ENCODE peak calls at places on chromosomes 1 and 21, in four cellular contexts. C, R, K and T are unnamed samples.

GRCh38 chr1:180026556-180026955 is 71.9 kb downstream of the CEP350 start:
- DNase-seq in C (no peak), R (no peak), K (no peak), T (peak)

GRCh38 chr1:11062965-11063401 is 3.2 kb upstream of the SRM start:
- DNase-seq in C (no peak), R (no peak), K (no peak), T (peak)

GRCh38 chr21:16418211-16418610 is 688.4 kb downstream of the USP25 start:
- DNase-seq in C (no peak), R (no peak), K (no peak), T (no peak)

GRCh38 chr1:44835738-44836675 is 7.0 kb downstream of the PTCH2 start:
- DNase-seq in C (peak), R (peak), K (peak), T (peak)

GRCh38 chr1:78092686-78093085 is 46.9 kb downstream of the GIPC2 start:
- DNase-seq in C (no peak), R (no peak), K (no peak), T (peak)

GRCh38 chr1:16926491-16927195 is 4.9 kb downstream of the CROCC start:
- DNase-seq in C (no peak), R (no peak), K (no peak), T (no peak)

GRCh38 chr1:226981838-226982237 is 41.7 kb downstream of the COQ8A start:
- DNase-seq in C (no peak), R (no peak), K (no peak), T (no peak)

GRCh38 chr1:95034506-95034905 is 38.2 kb downstream of the ALG14 start:
- DNase-seq in C (no peak), R (no peak), K (no peak), T (peak)

GRCh38 chr1:39102537-39103320 is 76.6 kb downstream of the NDUFS5 start:
- DNase-seq in C (peak), R (peak), K (peak), T (peak)

GRCh38 chr1:212291505-212292134 is 6.4 kb downstream of the PPP2R5A start:
- DNase-seq in C (peak), R (no peak), K (peak), T (peak)

GRCh38 chr1:180842052-180842451 is 70.6 kb upstream of the KIAA1614 start:
- DNase-seq in C (peak), R (no peak), K (no peak), T (peak)

GRCh38 chr1:99552215-99552614 is 93.7 kb upstream of the PALMD start:
- DNase-seq in C (no peak), R (no peak), K (no peak), T (no peak)

GRCh38 chr1:117708323-117709288 is 102.8 kb downstream of the TENT5C start:
- DNase-seq in C (no peak), R (no peak), K (no peak), T (no peak)

GRCh38 chr21:39381009-39381408 is 32.1 kb upstream of the HMGN1 start:
- DNase-seq in C (no peak), R (no peak), K (no peak), T (peak)

GRCh38 chr1:211591980-211592493 is 13.1 kb upstream of the SLC30A1 start:
- DNase-seq in C (peak), R (no peak), K (no peak), T (peak)

GRCh38 chr1:179881642-179882252 is 338 bp upstream of the TOR1AIP1 start:
- DNase-seq in C (peak), R (peak), K (peak), T (peak)

GRCh38 chr1:190478193-190479007 is 736 bp upstream of the BRINP3 start:
- DNase-seq in C (no peak), R (no peak), K (no peak), T (peak)